ENCODE peak calls at places on chromosomes 5 and 9, in six cellular contexts. A, Y, W, C, I and O are unnamed samples.

GRCh38 chr5:72178910-72179815 is 71.9 kb downstream of the MAP1B start:
- DNase-seq in A (peak; percentile 78), Y (no peak), W (peak; percentile 85), C (peak; percentile 46), I (no peak), O (no peak)

GRCh38 chr9:124558777-124559470 is 51.7 kb upstream of the NR5A1 start:
- DNase-seq in A (no peak), Y (no peak), W (no peak), C (no peak), I (no peak), O (no peak)

GRCh38 chr5:132437604-132438275 is 52.8 kb downstream of the IRF1 start:
- DNase-seq in A (peak; percentile 83), Y (no peak), W (peak; percentile 79), C (no peak), I (peak; percentile 82), O (peak; percentile 40)

GRCh38 chr5:104659497-104659896 is 1096.9 kb upstream of the NUDT12 start:
- DNase-seq in A (no peak), Y (no peak), W (no peak), C (no peak), I (no peak), O (no peak)

GRCh38 chr9:33787839-33788238 is 7.5 kb upstream of the PRSS3 start:
- DNase-seq in A (no peak), Y (no peak), W (no peak), C (no peak), I (no peak), O (no peak)

GRCh38 chr5:132098151-132098594 is 24.6 kb downstream of the CSF2 start:
- DNase-seq in A (no peak), Y (no peak), W (peak; percentile 43), C (no peak), I (no peak), O (no peak)

GRCh38 chr5:52864376-52864775 is 76.7 kb downstream of the ITGA1 start:
- DNase-seq in A (no peak), Y (no peak), W (peak; percentile 72), C (no peak), I (no peak), O (no peak)

GRCh38 chr5:93642526-93642925 is 59.5 kb downstream of the NR2F1 start:
- DNase-seq in A (no peak), Y (no peak), W (no peak), C (no peak), I (no peak), O (no peak)

GRCh38 chr9:123834907-123835562 is 94.9 kb downstream of the DENND1A start:
- DNase-seq in A (no peak), Y (no peak), W (no peak), C (no peak), I (peak; percentile 41), O (no peak)